ENCODE peak calls at places on chromosomes 12 and 14, in eight cellular contexts. R, I, J, W, T, F, S and N are unnamed samples.

GRCh38 chr12:108854453-108855283 is 2.7 kb downstream of the SSH1 start:
- DNase-seq in R (no peak), I (peak; percentile 99), J (no peak), W (peak; percentile 97), T (no peak), F (peak; percentile 72), S (no peak), N (no peak)

GRCh38 chr14:21025374-21026151 is 702 bp upstream of the NDRG2 start:
- DNase-seq in R (no peak), I (no peak), J (peak; percentile 90), W (no peak), T (no peak), F (peak; percentile 76), S (peak; percentile 82), N (peak; percentile 89)

GRCh38 chr14:34403646-34404045 is 58.4 kb downstream of the SPTSSA start:
- DNase-seq in R (no peak), I (no peak), J (no peak), W (peak; percentile 10), T (no peak), F (no peak), S (no peak), N (no peak)

GRCh38 chr12:128876559-128876958 is 23.3 kb downstream of the GLT1D1 start:
- DNase-seq in R (no peak), I (no peak), J (no peak), W (no peak), T (no peak), F (no peak), S (no peak), N (no peak)

GRCh38 chr12:75870878-75871277 is 160.7 kb downstream of the PHLDA1 start:
- DNase-seq in R (no peak), I (peak; percentile 35), J (no peak), W (no peak), T (no peak), F (no peak), S (no peak), N (no peak)

GRCh38 chr14:77253333-77254190 is 17.4 kb downstream of the NGB start:
- DNase-seq in R (no peak), I (no peak), J (no peak), W (no peak), T (no peak), F (no peak), S (no peak), N (no peak)

GRCh38 chr12:122057769-122058168 is 20.8 kb upstream of the MLXIP start:
- DNase-seq in R (no peak), I (no peak), J (no peak), W (no peak), T (no peak), F (no peak), S (no peak), N (no peak)

GRCh38 chr12:121916719-121917118 is 1.7 kb upstream of the CFAP251 start:
- DNase-seq in R (no peak), I (peak; percentile 47), J (peak; percentile 77), W (peak; percentile 68), T (no peak), F (no peak), S (no peak), N (peak; percentile 89)

GRCh38 chr12:94148841-94149780 is 734 bp downstream of the PLXNC1 start:
- DNase-seq in R (no peak), I (peak; percentile 36), J (peak; percentile 92), W (peak; percentile 50), T (peak; percentile 26), F (no peak), S (peak; percentile 60), N (peak; percentile 92)

GRCh38 chr12:48349471-48349870 is 1.2 kb downstream of the ZNF641 start:
- DNase-seq in R (no peak), I (peak; percentile 41), J (no peak), W (peak; percentile 57), T (no peak), F (no peak), S (no peak), N (no peak)

GRCh38 chr12:21941522-21942376 is 523 bp upstream of the ABCC9 start:
- DNase-seq in R (no peak), I (peak; percentile 72), J (peak; percentile 63), W (peak; percentile 46), T (no peak), F (peak; percentile 78), S (no peak), N (peak; percentile 89)

GRCh38 chr12:132766380-132767085 is 4.9 kb upstream of the ANKLE2 start:
- DNase-seq in R (no peak), I (peak; percentile 66), J (peak; percentile 49), W (peak; percentile 66), T (no peak), F (no peak), S (peak; percentile 54), N (no peak)

GRCh38 chr12:103955811-103956514 is 9.7 kb upstream of the TDG start:
- DNase-seq in R (no peak), I (peak; percentile 32), J (peak; percentile 13), W (no peak), T (no peak), F (no peak), S (no peak), N (peak; percentile 70)

GRCh38 chr12:122459211-122459610 is 36.7 kb upstream of the CLIP1 start:
- DNase-seq in R (no peak), I (no peak), J (no peak), W (no peak), T (no peak), F (peak; percentile 22), S (no peak), N (peak; percentile 24)

GRCh38 chr14:73339206-73339605 is 101.9 kb downstream of the PAPLN start:
- DNase-seq in R (no peak), I (no peak), J (no peak), W (no peak), T (no peak), F (no peak), S (no peak), N (no peak)

GRCh38 chr12:101935769-101936741 is 58.7 kb downstream of the DRAM1 start:
- DNase-seq in R (no peak), I (peak; percentile 95), J (no peak), W (peak; percentile 98), T (no peak), F (no peak), S (no peak), N (peak; percentile 73)

GRCh38 chr14:34971801-34972200 is 11.0 kb upstream of the SRP54 start:
- DNase-seq in R (no peak), I (no peak), J (no peak), W (no peak), T (no peak), F (no peak), S (no peak), N (no peak)

GRCh38 chr12:130858084-130858483 is 13.8 kb upstream of the RAN start:
- DNase-seq in R (no peak), I (no peak), J (no peak), W (no peak), T (no peak), F (no peak), S (no peak), N (peak; percentile 66)

GRCh38 chr14:83164591-83164990 is 1630.9 kb upstream of the SEL1L start:
- DNase-seq in R (no peak), I (no peak), J (no peak), W (no peak), T (no peak), F (no peak), S (no peak), N (no peak)

GRCh38 chr12:53944209-53944608 is 5.6 kb downstream of the HOXC13 start:
- DNase-seq in R (no peak), I (no peak), J (peak; percentile 25), W (no peak), T (no peak), F (no peak), S (no peak), N (peak; percentile 24)

GRCh38 chr14:77059276-77059934 is 30.9 kb upstream of the IRF2BPL start:
- DNase-seq in R (peak; percentile 50), I (peak; percentile 86), J (peak; percentile 86), W (peak; percentile 89), T (no peak), F (no peak), S (peak; percentile 96), N (peak; percentile 92)

GRCh38 chr14:72451081-72451972 is 442.6 kb downstream of the DPF3 start:
- DNase-seq in R (no peak), I (no peak), J (no peak), W (no peak), T (peak; percentile 24), F (no peak), S (no peak), N (no peak)

GRCh38 chr12:213527-213932 is 427 bp downstream of the SLC6A12 start:
- DNase-seq in R (no peak), I (no peak), J (no peak), W (no peak), T (no peak), F (no peak), S (no peak), N (no peak)

GRCh38 chr12:105100207-105100985 is 7.1 kb upstream of the WASHC4 start:
- DNase-seq in R (no peak), I (peak; percentile 78), J (no peak), W (peak; percentile 75), T (no peak), F (no peak), S (no peak), N (no peak)

GRCh38 chr12:40854669-40855068 is 162.4 kb downstream of the CNTN1 start:
- DNase-seq in R (no peak), I (no peak), J (peak; percentile 1), W (no peak), T (no peak), F (no peak), S (no peak), N (no peak)

GRCh38 chr12:3647504-3647903 is 105.4 kb downstream of the CRACR2A start:
- DNase-seq in R (no peak), I (peak; percentile 63), J (no peak), W (no peak), T (no peak), F (no peak), S (no peak), N (no peak)

GRCh38 chr14:49339130-49339529 is 247.1 kb downstream of the RPS29 start:
- DNase-seq in R (no peak), I (no peak), J (no peak), W (no peak), T (no peak), F (no peak), S (no peak), N (no peak)

GRCh38 chr14:89702151-89702936 is 252.2 kb downstream of the EFCAB11 start:
- DNase-seq in R (no peak), I (peak; percentile 40), J (no peak), W (peak; percentile 35), T (no peak), F (no peak), S (no peak), N (no peak)

GRCh38 chr14:24079521-24080141 is 8.3 kb downstream of the CPNE6 start:
- DNase-seq in R (no peak), I (no peak), J (peak; percentile 91), W (no peak), T (no peak), F (no peak), S (no peak), N (peak; percentile 89)

GRCh38 chr14:68546839-68547238 is 246.0 kb downstream of the ZFP36L1 start:
- DNase-seq in R (no peak), I (peak; percentile 94), J (no peak), W (peak; percentile 85), T (no peak), F (no peak), S (no peak), N (no peak)

GRCh38 chr14:79419571-79420327 is 791.6 kb downstream of the DIO2 start:
- DNase-seq in R (no peak), I (peak; percentile 12), J (no peak), W (no peak), T (no peak), F (no peak), S (no peak), N (no peak)

GRCh38 chr14:103732868-103733626 is 17.4 kb downstream of the ZFYVE21 start:
- DNase-seq in R (no peak), I (no peak), J (peak; percentile 39), W (no peak), T (no peak), F (peak; percentile 45), S (peak; percentile 26), N (no peak)

GRCh38 chr14:24984846-24985589 is 64.9 kb downstream of the STXBP6 start:
- DNase-seq in R (no peak), I (no peak), J (no peak), W (peak; percentile 50), T (no peak), F (no peak), S (no peak), N (no peak)